ENCODE peak calls at places on chromosome 13, in four cellular contexts. S is A549, C is K562, B is endothelial cell of umbilical vein. T is an unnamed sample.
A peak's percentile ranks its signal among the peaks of the same experiment; 100 is the strongest.

GRCh38 chr13:94327318-94327717 is 152.2 kb downstream of the DCT start:
- DNase-seq in S (no peak), C (no peak), B (peak; percentile 12), T (no peak)

GRCh38 chr13:46858776-46859175 is 38.1 kb downstream of the HTR2A start:
- DNase-seq in S (no peak), C (no peak), B (no peak), T (no peak)

GRCh38 chr13:93539914-93540313 is 313.3 kb downstream of the GPC6 start:
- DNase-seq in S (no peak), C (no peak), B (no peak), T (no peak)

GRCh38 chr13:32211788-32212187 is 103.4 kb downstream of the ZAR1L start:
- DNase-seq in S (no peak), C (no peak), B (no peak), T (no peak)

GRCh38 chr13:72853000-72853399 is 71.1 kb downstream of the PIBF1 start:
- DNase-seq in S (no peak), C (no peak), B (no peak), T (peak; percentile 11)

GRCh38 chr13:81540777-81541176 is 1199.9 kb upstream of the SPRY2 start:
- DNase-seq in S (no peak), C (no peak), B (no peak), T (peak; percentile 21)

GRCh38 chr13:113327766-113328391 is 30.8 kb downstream of the LAMP1 start:
- DNase-seq in S (no peak), C (no peak), B (no peak), T (peak; percentile 62)

GRCh38 chr13:32581177-32581786 is 5.0 kb upstream of the PDS5B start:
- DNase-seq in S (no peak), C (no peak), B (peak; percentile 26), T (peak; percentile 54)

GRCh38 chr13:23159205-23159586 is 21.6 kb upstream of the SGCG start:
- DNase-seq in S (peak; percentile 24), C (no peak), B (peak; percentile 6), T (peak; percentile 50)

GRCh38 chr13:70923863-70924752 is 815.9 kb upstream of the KLHL1 start:
- DNase-seq in S (no peak), C (no peak), B (no peak), T (no peak)

GRCh38 chr13:59356607-59357006 is 807.1 kb downstream of the DIAPH3 start:
- DNase-seq in S (no peak), C (no peak), B (peak; percentile 97), T (no peak)

GRCh38 chr13:111899714-111900389 is 167.1 kb upstream of the SOX1 start:
- DNase-seq in S (no peak), C (no peak), B (no peak), T (no peak)

GRCh38 chr13:33205804-33206221 is 79.7 kb downstream of the STARD13 start:
- DNase-seq in S (no peak), C (no peak), B (peak; percentile 80), T (no peak)

GRCh38 chr13:31131470-31131961 is 30.2 kb downstream of the HSPH1 start:
- DNase-seq in S (no peak), C (no peak), B (no peak), T (peak; percentile 5)

GRCh38 chr13:93066187-93066586 is 160.4 kb upstream of the GPC6 start:
- DNase-seq in S (no peak), C (no peak), B (no peak), T (no peak)

GRCh38 chr13:109744512-109745051 is 41.8 kb downstream of the IRS2 start:
- DNase-seq in S (no peak), C (no peak), B (no peak), T (no peak)

GRCh38 chr13:109243311-109243951 is 543.0 kb downstream of the IRS2 start:
- DNase-seq in S (peak; percentile 33), C (peak; percentile 4), B (peak; percentile 78), T (no peak)

GRCh38 chr13:94479559-94480095 is at the start of gene DCT:
- DNase-seq in S (no peak), C (no peak), B (no peak), T (no peak)

GRCh38 chr13:42422681-42423080 is 150.7 kb downstream of the AKAP11 start:
- DNase-seq in S (no peak), C (no peak), B (no peak), T (no peak)

GRCh38 chr13:26867451-26868067 is 107.0 kb upstream of the GPR12 start:
- DNase-seq in S (peak; percentile 5), C (peak; percentile 30), B (peak; percentile 38), T (peak; percentile 40)

GRCh38 chr13:107678075-107678689 is 537.2 kb downstream of the LIG4 start:
- DNase-seq in S (no peak), C (no peak), B (no peak), T (no peak)

GRCh38 chr13:96822900-96823299 is 171.4 kb downstream of the OXGR1 start:
- DNase-seq in S (peak; percentile 4), C (peak; percentile 9), B (peak; percentile 9), T (peak; percentile 12)

GRCh38 chr13:108155185-108156106 is 59.9 kb downstream of the LIG4 start:
- DNase-seq in S (no peak), C (peak; percentile 21), B (peak; percentile 60), T (peak; percentile 41)

GRCh38 chr13:41675306-41675705 is 218.0 kb downstream of the RGCC start:
- DNase-seq in S (no peak), C (no peak), B (peak; percentile 41), T (no peak)

GRCh38 chr13:24065172-24065571 is 95.3 kb upstream of the SPATA13 start:
- DNase-seq in S (no peak), C (no peak), B (no peak), T (no peak)

DNA sequence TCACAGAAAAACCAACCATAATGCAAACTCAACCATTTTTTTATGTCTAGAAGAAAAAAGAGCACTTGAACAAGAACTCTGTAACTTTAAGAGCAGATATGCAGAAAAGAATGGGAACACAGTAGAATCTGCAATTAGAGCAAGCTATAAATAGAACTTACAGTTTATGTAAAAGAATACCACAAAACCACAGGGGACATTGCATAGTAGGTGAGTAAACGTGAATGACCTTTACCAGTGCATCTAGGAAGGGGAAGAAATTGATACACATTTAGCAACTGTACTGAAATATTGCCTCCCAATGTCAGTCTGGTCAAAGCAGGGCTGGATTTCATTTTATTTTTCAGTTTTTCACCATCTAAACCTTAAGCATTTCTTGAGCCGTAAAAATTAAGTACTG is 242.2 kb upstream of the EDNRB start:
- DNase-seq in S (no peak), C (no peak), B (no peak), T (peak; percentile 96)
- TF ChIP-seq MAX in S (no peak), C (no peak), B (no peak), T (peak; percentile 67)

GRCh38 chr13:55576389-55576788 is 1564.3 kb upstream of the PRR20A start:
- DNase-seq in S (no peak), C (no peak), B (no peak), T (no peak)
- TF ChIP-seq MAX in S (no peak), C (no peak), B (no peak), T (no peak)

DNA sequence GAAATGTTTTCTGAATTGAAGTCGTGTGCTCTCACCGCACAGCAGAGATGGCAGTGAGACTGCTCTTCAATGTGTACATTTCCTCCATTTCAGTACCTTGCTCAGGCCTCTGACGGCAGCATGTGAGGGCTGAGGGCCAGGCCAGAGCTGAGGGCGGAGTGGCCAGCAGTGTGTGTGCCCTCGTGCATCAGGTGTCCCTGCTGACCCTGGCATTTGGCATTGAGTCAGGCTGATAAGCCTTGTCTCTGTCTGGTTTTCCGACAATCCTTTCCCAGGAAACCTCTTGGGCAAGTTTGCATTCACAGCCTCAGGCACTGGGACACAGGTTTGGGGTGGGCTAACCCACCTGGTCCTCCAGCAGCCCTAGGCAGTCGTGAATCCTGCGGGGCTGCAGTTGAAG is 62.3 kb downstream of the EFNB2 start:
- DNase-seq in S (no peak), C (no peak), B (no peak), T (no peak)
- TF ChIP-seq MAX in S (no peak), C (no peak), B (no peak), T (no peak)

GRCh38 chr13:40148103-40148502 is 492.6 kb downstream of the COG6 start:
- DNase-seq in S (no peak), C (no peak), B (no peak), T (no peak)
- TF ChIP-seq MAX in S (no peak), C (no peak), B (no peak), T (no peak)

GRCh38 chr13:50124536-50125305 is 109.5 kb downstream of the KCNRG start:
- DNase-seq in S (peak; percentile 88), C (peak; percentile 96), B (no peak), T (peak; percentile 72)
- TF ChIP-seq MAX in S (peak; percentile 37), C (no peak), B (no peak), T (no peak)

GRCh38 chr13:102392810-102393209 is 9.0 kb downstream of the FGF14 start:
- DNase-seq in S (no peak), C (no peak), B (no peak), T (no peak)
- TF ChIP-seq MAX in S (no peak), C (no peak), B (no peak), T (no peak)

DNA sequence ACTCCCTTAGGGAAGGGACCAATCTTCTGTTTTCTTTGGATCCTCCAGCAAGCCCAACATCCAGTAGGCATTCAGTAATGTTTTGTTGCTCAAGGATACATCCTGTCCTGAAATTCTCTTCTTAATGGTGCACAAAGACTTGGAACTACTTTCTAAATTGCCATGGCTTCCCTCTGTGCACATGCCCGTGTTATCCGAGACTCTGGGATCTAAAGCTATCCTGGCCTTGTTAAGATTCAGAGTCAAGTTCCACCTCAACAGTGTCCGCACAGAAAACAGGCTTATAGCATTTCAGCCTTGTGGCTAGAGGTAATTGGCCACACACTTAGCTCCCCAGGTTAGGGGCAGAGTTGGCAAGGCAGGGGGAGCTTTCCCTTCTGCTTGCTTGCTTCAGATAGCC is 71.8 kb downstream of the CBY2 start:
- DNase-seq in S (no peak), C (no peak), B (no peak), T (no peak)
- TF ChIP-seq MAX in S (no peak), C (no peak), B (no peak), T (no peak)

T was measured in NB4.